ENCODE peak calls at places on chromosomes 16 and 17, in four cellular contexts. R is SK-N-SH, E is HCT116, F is H1. O is an unnamed sample.

GRCh38 chr17:42405963-42406495 is 17.0 kb downstream of the CAVIN1 start:
- DNase-seq in R (peak), E (no peak), F (no peak), O (peak)

GRCh38 chr16:85327731-85328664 is 215.7 kb upstream of the CIBAR2 start:
- DNase-seq in R (no peak), E (peak), F (peak), O (no peak)

GRCh38 chr17:266219-266618 is 84.8 kb upstream of the DOC2B start:
- DNase-seq in R (no peak), E (no peak), F (no peak), O (no peak)

GRCh38 chr17:927611-928461 is 51.7 kb downstream of the NXN start:
- DNase-seq in R (no peak), E (peak), F (no peak), O (no peak)

GRCh38 chr16:87757841-87758426 is 7.9 kb downstream of the KLHDC4 start:
- DNase-seq in R (no peak), E (no peak), F (no peak), O (no peak)

GRCh38 chr17:38870259-38871165 is 654 bp downstream of the LASP1 start:
- DNase-seq in R (peak), E (no peak), F (no peak), O (peak)

GRCh38 chr16:15660203-15660601 is 10.2 kb downstream of the NDE1 start:
- DNase-seq in R (no peak), E (no peak), F (no peak), O (no peak)

GRCh38 chr17:74827800-74828199 is 31.9 kb downstream of the GRIN2C start:
- DNase-seq in R (no peak), E (no peak), F (no peak), O (no peak)

GRCh38 chr16:70746708-70747424 is 54.1 kb downstream of the VAC14 start:
- DNase-seq in R (no peak), E (peak), F (no peak), O (peak)

GRCh38 chr17:82247856-82248671 is 19.2 kb downstream of the SLC16A3 start:
- DNase-seq in R (peak), E (no peak), F (no peak), O (no peak)

GRCh38 chr17:72397687-72398086 is 276.9 kb downstream of the SOX9 start:
- DNase-seq in R (no peak), E (no peak), F (no peak), O (no peak)

GRCh38 chr16:29899516-29900101 is at the start of gene SEZ6L2:
- DNase-seq in R (peak), E (peak), F (peak), O (peak)

GRCh38 chr16:88921603-88921995 is 55.1 kb upstream of the PABPN1L start:
- DNase-seq in R (no peak), E (no peak), F (no peak), O (no peak)

GRCh38 chr16:88923450-88923849 is 53.6 kb downstream of the CBFA2T3 start:
- DNase-seq in R (no peak), E (no peak), F (no peak), O (no peak)

GRCh38 chr16:88920618-88921602 is 54.5 kb upstream of the PABPN1L start:
- DNase-seq in R (peak), E (no peak), F (no peak), O (no peak)

GRCh38 chr16:88922826-88923410 is 54.1 kb downstream of the CBFA2T3 start:
- DNase-seq in R (no peak), E (no peak), F (no peak), O (no peak)

GRCh38 chr16:88922114-88922825 is 54.7 kb downstream of the CBFA2T3 start:
- DNase-seq in R (no peak), E (no peak), F (no peak), O (no peak)
- TF ChIP-seq POLR2AphosphoS5 in R (no peak), E (no peak), F (no peak), O (no peak)

GRCh38 chr16:3134338-3135119 is at the start of gene ZNF213:
- DNase-seq in R (peak), E (peak), F (peak), O (peak)

GRCh38 chr16:3127745-3128144 is 7.1 kb upstream of the ZNF213 start:
- DNase-seq in R (no peak), E (no peak), F (peak), O (no peak)

GRCh38 chr16:3123986-3124886 is 10.6 kb upstream of the ZNF213 start:
- DNase-seq in R (peak), E (peak), F (peak), O (peak)

GRCh38 chr16:3131755-3132377 is 3.0 kb upstream of the ZNF213 start:
- DNase-seq in R (peak), E (no peak), F (no peak), O (no peak)

GRCh38 chr16:3129137-3130131 is 5.4 kb upstream of the ZNF213 start:
- DNase-seq in R (peak), E (no peak), F (peak), O (peak)
- TF ChIP-seq POLR2AphosphoS5 in R (no peak), E (peak), F (peak), O (no peak)

DNA sequence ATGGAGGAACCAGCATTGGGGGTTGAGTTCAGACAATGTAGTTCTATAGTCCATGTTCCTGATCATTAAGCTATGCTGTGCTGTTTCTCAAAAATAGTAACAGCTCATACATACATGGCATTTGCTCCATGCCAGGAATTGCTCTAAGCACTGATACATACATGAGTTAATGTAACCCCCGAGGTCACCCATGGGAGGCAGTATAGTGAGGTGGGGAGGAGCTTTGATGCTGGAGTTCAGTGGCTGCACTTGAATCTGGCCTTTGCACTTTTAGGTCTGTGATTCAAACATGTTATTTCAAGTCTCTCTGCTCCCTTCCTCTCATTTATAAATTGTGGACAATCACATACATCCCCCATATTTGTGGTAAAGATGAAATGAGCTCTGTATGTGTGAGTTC is 223.1 kb upstream of the WSB1 start:
- DNase-seq in R (no peak), E (no peak), F (no peak), O (no peak)
- TF ChIP-seq POLR2AphosphoS5 in R (no peak), E (no peak), F (no peak), O (no peak)

GRCh38 chr16:71883849-71884638 is at the start of gene ZNF821:
- DNase-seq in R (peak), E (no peak), F (peak), O (peak)
- TF ChIP-seq POLR2AphosphoS5 in R (peak), E (peak), F (peak), O (no peak)

GRCh38 chr17:15258113-15258512 is 7.0 kb downstream of the PMP22 start:
- DNase-seq in R (no peak), E (no peak), F (no peak), O (no peak)

GRCh38 chr17:15262291-15263205 is 2.6 kb downstream of the PMP22 start:
- DNase-seq in R (peak), E (peak), F (no peak), O (peak)

GRCh38 chr17:15261818-15262290 is 3.3 kb downstream of the PMP22 start:
- DNase-seq in R (no peak), E (no peak), F (no peak), O (no peak)

GRCh38 chr17:15261063-15261817 is 3.9 kb downstream of the PMP22 start:
- DNase-seq in R (peak), E (no peak), F (no peak), O (peak)

DNA sequence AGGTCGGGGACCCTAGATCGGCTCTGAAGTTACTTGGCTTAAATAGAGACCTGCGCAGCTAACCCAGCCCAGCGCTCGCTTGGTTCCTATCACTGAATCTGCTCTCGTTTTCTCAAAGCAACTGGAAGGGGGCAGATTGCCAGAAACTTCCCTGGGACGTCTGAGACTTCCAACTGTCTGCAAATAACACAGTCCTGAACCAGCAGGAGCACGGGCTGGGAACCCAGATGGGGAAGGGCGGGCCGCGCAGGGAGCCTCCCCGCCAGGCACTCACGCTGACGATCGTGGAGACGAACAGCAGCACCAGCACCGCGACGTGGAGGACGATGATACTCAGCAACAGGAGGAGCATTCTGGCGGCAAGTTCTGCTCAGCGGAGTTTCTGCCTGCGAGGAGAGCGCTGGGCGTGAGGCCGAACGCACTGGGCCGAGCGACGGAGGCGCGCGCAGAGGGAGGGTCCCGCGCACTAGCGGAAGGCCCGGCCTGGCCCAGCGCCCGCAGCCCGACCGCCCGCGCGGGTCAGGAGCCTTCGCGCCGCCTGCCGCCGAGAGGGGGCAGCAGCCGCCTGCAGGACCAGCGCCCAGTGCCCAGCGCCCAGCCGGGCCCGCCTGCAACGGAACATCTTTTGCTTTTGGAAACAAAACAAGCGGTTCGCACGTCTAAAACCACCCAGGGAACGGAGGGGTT is 4.6 kb downstream of the PMP22 start:
- DNase-seq in R (peak), E (no peak), F (peak), O (peak)
- TF ChIP-seq POLR2AphosphoS5 in R (no peak), E (peak), F (no peak), O (no peak)

GRCh38 chr17:75855310-75856061 is at the start of gene WBP2:
- DNase-seq in R (peak), E (peak), F (peak), O (peak)

GRCh38 chr17:75853410-75853809 is 1.7 kb downstream of the WBP2 start:
- DNase-seq in R (no peak), E (no peak), F (no peak), O (no peak)

GRCh38 chr17:75854881-75855309 is 240 bp downstream of the WBP2 start:
- DNase-seq in R (peak), E (no peak), F (no peak), O (peak)

GRCh38 chr17:75856062-75856681 is 1.0 kb upstream of the WBP2 start:
- DNase-seq in R (no peak), E (no peak), F (no peak), O (no peak)

GRCh38 chr17:75854111-75854748 is 905 bp downstream of the WBP2 start:
- DNase-seq in R (no peak), E (no peak), F (no peak), O (no peak)
- TF ChIP-seq POLR2AphosphoS5 in R (no peak), E (no peak), F (no peak), O (peak)

GRCh38 chr17:76237859-76238313 is 2.4 kb downstream of the RNF157 start:
- DNase-seq in R (no peak), E (no peak), F (no peak), O (peak)
- TF ChIP-seq POLR2AphosphoS5 in R (no peak), E (no peak), F (no peak), O (no peak)

DNA sequence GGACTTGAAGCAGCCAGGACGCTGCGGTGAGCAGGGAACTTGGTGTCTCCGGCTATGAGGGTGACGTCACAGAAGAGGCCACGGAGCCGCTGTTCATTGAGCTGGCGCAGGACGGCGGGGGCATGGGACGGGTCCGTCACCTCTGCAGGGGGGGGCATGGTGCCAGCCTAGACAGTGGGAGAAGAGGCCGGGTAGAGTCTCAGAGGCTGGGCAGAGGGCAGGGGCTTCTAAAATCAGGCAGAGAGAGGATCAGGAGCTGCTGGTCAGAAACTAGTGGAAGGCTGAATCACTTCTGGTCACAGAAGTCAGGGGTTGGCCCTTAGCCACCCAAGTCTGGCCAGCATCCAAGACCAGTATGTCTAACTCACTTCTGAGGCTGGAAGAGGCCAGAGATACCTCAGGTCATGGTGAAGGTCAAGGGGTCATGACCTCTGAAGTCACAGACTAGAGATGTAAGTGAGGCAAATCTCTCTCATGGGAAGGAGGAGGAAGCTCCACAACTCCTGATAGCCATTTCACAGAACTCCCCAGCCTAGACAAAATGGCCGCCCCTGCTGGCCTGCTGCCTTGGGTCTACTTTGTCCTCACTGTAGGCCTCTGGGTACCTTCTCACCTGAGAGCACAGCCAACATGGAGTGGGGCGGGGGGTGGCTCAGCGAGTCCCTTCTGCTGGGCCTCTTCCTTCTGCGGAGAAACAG is 12.6 kb downstream of the ZBTB4 start:
- DNase-seq in R (no peak), E (no peak), F (no peak), O (no peak)
- TF ChIP-seq POLR2AphosphoS5 in R (no peak), E (no peak), F (no peak), O (peak)

O was measured in breast epithelium.